ENCODE peak calls at places on chromosomes 4 and X, in ten cellular contexts. I, Y, A, L, Q, M, V, B, U and Z are unnamed samples.

GRCh38 chr4:90616711-90617110 is 489.5 kb downstream of the CCSER1 start:
- DNase-seq in L (no peak), A (no peak), V (no peak), Q (no peak), Y (no peak), U (no peak), I (no peak), M (no peak), B (no peak), Z (no peak)

GRCh38 chrX:121407627-121408026 is 360.2 kb downstream of the GLUD2 start:
- DNase-seq in Q (no peak), V (no peak), Y (no peak), U (no peak), I (no peak), M (no peak), B (no peak), A (no peak), L (no peak), Z (no peak)

GRCh38 chr4:83947811-83948210 is 411.9 kb downstream of the GPAT3 start:
- DNase-seq in M (no peak), V (no peak), L (no peak), A (no peak), U (no peak), Q (no peak), B (no peak), Y (no peak), I (no peak), Z (no peak)

GRCh38 chr4:176123710-176124407 is 58.2 kb downstream of the WDR17 start:
- DNase-seq in I (no peak), M (peak), U (no peak), L (peak), B (peak), V (no peak), Q (no peak), A (no peak), Y (peak), Z (peak)

GRCh38 chr4:165684177-165684870 is 188.7 kb upstream of the TLL1 start:
- DNase-seq in A (no peak), L (peak), U (no peak), Q (no peak), M (no peak), I (no peak), Y (peak), B (peak), V (no peak), Z (no peak)

GRCh38 chrX:153648358-153649177 is 1.6 kb downstream of the DUSP9 start:
- DNase-seq in B (no peak), L (no peak), Y (no peak), A (no peak), I (no peak), V (no peak), U (no peak), Q (no peak), M (no peak), Z (no peak)

GRCh38 chr4:147060171-147060931 is 114.7 kb upstream of the TTC29 start:
- DNase-seq in U (no peak), M (no peak), Y (peak), A (peak), L (peak), I (no peak), Q (no peak), V (no peak), B (peak), Z (no peak)

GRCh38 chr4:40056722-40057539 is at the start of gene N4BP2:
- DNase-seq in A (peak), Q (peak), B (peak), Y (peak), V (peak), I (peak), M (peak), L (peak), U (peak), Z (peak)

GRCh38 chrX:24285082-24285481 is 28.8 kb downstream of the SUPT20HL2 start:
- DNase-seq in L (peak), B (no peak), I (no peak), Y (no peak), Q (no peak), M (no peak), A (no peak), U (no peak), V (no peak), Z (no peak)

GRCh38 chrX:103792916-103793540 is 16.4 kb downstream of the PLP1 start:
- DNase-seq in I (no peak), V (no peak), L (peak), U (no peak), B (peak), A (no peak), M (no peak), Y (peak), Q (no peak), Z (no peak)

GRCh38 chrX:136147320-136147901 is at the start of gene FHL1:
- DNase-seq in M (no peak), B (peak), Q (no peak), V (peak), A (peak), U (peak), I (peak), Y (no peak), L (peak), Z (peak)

GRCh38 chrX:7996414-7996813 is 69.2 kb upstream of the PNPLA4 start:
- DNase-seq in Q (no peak), L (peak), M (no peak), I (no peak), Y (peak), B (no peak), U (peak), A (peak), V (no peak), Z (peak)

GRCh38 chrX:129842510-129843208 is 1.0 kb downstream of the ZDHHC9 start:
- DNase-seq in Y (peak), V (no peak), U (no peak), L (peak), B (peak), M (no peak), Q (no peak), I (no peak), A (peak), Z (no peak)

GRCh38 chr4:38634047-38634759 is 29.8 kb upstream of the KLF3 start:
- DNase-seq in Y (no peak), M (no peak), Q (no peak), U (no peak), B (no peak), I (no peak), A (no peak), L (no peak), V (no peak), Z (no peak)

GRCh38 chrX:129115104-129115503 is 408.2 kb downstream of the SMARCA1 start:
- DNase-seq in B (peak), A (no peak), L (peak), U (peak), Y (no peak), Q (no peak), V (no peak), M (no peak), I (no peak), Z (no peak)

GRCh38 chrX:99761731-99762130 is 648.3 kb downstream of the PCDH19 start:
- DNase-seq in B (no peak), I (no peak), M (no peak), A (no peak), U (no peak), Y (no peak), V (no peak), Q (no peak), L (no peak), Z (no peak)

GRCh38 chr4:151402150-151402865 is 6.7 kb upstream of the FHIP1A start:
- DNase-seq in U (no peak), Y (no peak), M (no peak), Q (no peak), I (no peak), L (no peak), V (no peak), A (no peak), B (no peak), Z (no peak)

GRCh38 chrX:110167952-110168451 is 149.9 kb downstream of the AMMECR1 start:
- DNase-seq in I (no peak), Q (no peak), U (no peak), M (no peak), A (no peak), Y (peak), B (no peak), L (no peak), V (no peak), Z (no peak)

GRCh38 chr4:78219825-78220224 is 162.7 kb downstream of the FRAS1 start:
- DNase-seq in U (no peak), B (no peak), L (no peak), Q (no peak), M (no peak), Y (no peak), A (no peak), V (no peak), I (no peak), Z (no peak)

GRCh38 chr4:76830612-76831474 is 67.1 kb downstream of the SOWAHB start:
- DNase-seq in L (peak), Y (peak), V (no peak), B (peak), A (peak), U (no peak), M (no peak), I (no peak), Q (no peak), Z (no peak)

GRCh38 chr4:106659386-106659785 is 290.8 kb upstream of the GIMD1 start:
- DNase-seq in L (peak), B (no peak), V (no peak), A (no peak), U (no peak), Y (no peak), I (no peak), Q (no peak), M (no peak), Z (no peak)

GRCh38 chrX:133706890-133707289 is 278.5 kb downstream of the GPC3 start:
- DNase-seq in L (no peak), A (no peak), M (no peak), I (no peak), B (no peak), V (no peak), U (no peak), Y (no peak), Q (no peak), Z (no peak)

GRCh38 chr4:57132746-57133142 is 22.6 kb upstream of the IGFBP7 start:
- DNase-seq in M (no peak), U (no peak), A (no peak), Y (no peak), B (no peak), V (no peak), L (no peak), Q (no peak), I (no peak), Z (no peak)

GRCh38 chr4:56654238-56654632 is 26.9 kb downstream of the HOPX start:
- DNase-seq in A (no peak), V (no peak), L (peak), Q (no peak), Y (no peak), U (peak), M (no peak), B (no peak), I (no peak), Z (no peak)